ENCODE peak calls at places on chromosomes 7 and 10, in four cellular contexts. L, O, X and Q are unnamed samples.

GRCh38 chr7:127885843-127886242 is 145.4 kb downstream of the LRRC4 start:
- DNase-seq in X (no peak), L (no peak), O (peak), Q (peak)

GRCh38 chr7:131581241-131582157 is 25.1 kb upstream of the PODXL start:
- DNase-seq in O (peak), L (peak), X (no peak), Q (no peak)

GRCh38 chr10:60942604-60943269 is 1.2 kb downstream of the RHOBTB1 start:
- DNase-seq in L (peak), X (no peak), O (peak), Q (no peak)

GRCh38 chr7:141534757-141535737 is 16.2 kb upstream of the AGK start:
- DNase-seq in L (no peak), X (no peak), O (no peak), Q (no peak)

GRCh38 chr7:43735802-43736603 is 6.7 kb upstream of the COA1 start:
- DNase-seq in L (no peak), X (no peak), O (no peak), Q (no peak)

GRCh38 chr10:2895616-2896196 is 171.6 kb upstream of the PFKP start:
- DNase-seq in X (peak), O (peak), L (no peak), Q (no peak)

GRCh38 chr7:1664711-1665591 is 5.1 kb upstream of the ELFN1 start:
- DNase-seq in X (peak), L (peak), O (no peak), Q (peak)

GRCh38 chr10:97762816-97763215 is 9.0 kb downstream of the SFRP5 start:
- DNase-seq in L (no peak), O (no peak), X (peak), Q (no peak)

GRCh38 chr10:14253079-14253478 is 77.6 kb downstream of the FRMD4A start:
- DNase-seq in O (no peak), L (no peak), X (no peak), Q (no peak)

GRCh38 chr7:151934584-151934983 is 21.7 kb upstream of the GALNTL5 start:
- DNase-seq in L (no peak), X (no peak), O (no peak), Q (no peak)

GRCh38 chr7:159032753-159033472 is 111.8 kb downstream of the VIPR2 start:
- DNase-seq in L (no peak), O (peak), X (no peak), Q (no peak)
- H3K27ac ChIP-seq in L (no peak), O (no peak), X (no peak), Q (no peak)

GRCh38 chr10:15265076-15265475 is 96.6 kb upstream of the NMT2 start:
- DNase-seq in O (no peak), L (no peak), X (no peak), Q (peak)

GRCh38 chr10:15263657-15264323 is 95.3 kb upstream of the NMT2 start:
- DNase-seq in X (no peak), O (no peak), L (no peak), Q (no peak)

GRCh38 chr10:15259136-15259535 is 90.6 kb upstream of the NMT2 start:
- DNase-seq in X (no peak), O (no peak), L (no peak), Q (no peak)

GRCh38 chr10:15265558-15265957 is 97.1 kb upstream of the NMT2 start:
- DNase-seq in O (no peak), L (no peak), X (no peak), Q (no peak)

GRCh38 chr10:15262036-15262713 is 93.7 kb upstream of the NMT2 start:
- DNase-seq in X (no peak), O (peak), L (no peak), Q (peak)
- TF ChIP-seq CTCF in X (peak), O (peak), L (peak), Q (peak)

GRCh38 chr7:43791-44540 is 148.4 kb upstream of the FAM20C start:
- DNase-seq in L (peak), O (peak), X (no peak), Q (no peak)

GRCh38 chr7:46830-47140 is 145.6 kb upstream of the FAM20C start:
- DNase-seq in O (no peak), L (peak), X (no peak), Q (no peak)

GRCh38 chr7:45120-46090 is 147.0 kb upstream of the FAM20C start:
- DNase-seq in O (peak), X (no peak), L (peak), Q (no peak)

GRCh38 chr7:44541-44896 is 147.9 kb upstream of the FAM20C start:
- DNase-seq in L (peak), O (no peak), X (no peak), Q (no peak)

GRCh38 chr7:46123-46829 is 146.1 kb upstream of the FAM20C start:
- DNase-seq in X (no peak), L (peak), O (peak), Q (no peak)
- H3K27ac ChIP-seq in X (no peak), L (no peak), O (no peak), Q (no peak)

GRCh38 chr10:68221196-68221595 is 10.7 kb downstream of the ATOH7 start:
- DNase-seq in L (no peak), O (no peak), X (no peak), Q (no peak)

GRCh38 chr10:68218786-68219185 is 13.1 kb downstream of the ATOH7 start:
- DNase-seq in X (no peak), O (no peak), L (no peak), Q (no peak)

GRCh38 chr10:68224810-68225209 is 7.1 kb downstream of the ATOH7 start:
- DNase-seq in O (no peak), L (no peak), X (no peak), Q (no peak)

DNA sequence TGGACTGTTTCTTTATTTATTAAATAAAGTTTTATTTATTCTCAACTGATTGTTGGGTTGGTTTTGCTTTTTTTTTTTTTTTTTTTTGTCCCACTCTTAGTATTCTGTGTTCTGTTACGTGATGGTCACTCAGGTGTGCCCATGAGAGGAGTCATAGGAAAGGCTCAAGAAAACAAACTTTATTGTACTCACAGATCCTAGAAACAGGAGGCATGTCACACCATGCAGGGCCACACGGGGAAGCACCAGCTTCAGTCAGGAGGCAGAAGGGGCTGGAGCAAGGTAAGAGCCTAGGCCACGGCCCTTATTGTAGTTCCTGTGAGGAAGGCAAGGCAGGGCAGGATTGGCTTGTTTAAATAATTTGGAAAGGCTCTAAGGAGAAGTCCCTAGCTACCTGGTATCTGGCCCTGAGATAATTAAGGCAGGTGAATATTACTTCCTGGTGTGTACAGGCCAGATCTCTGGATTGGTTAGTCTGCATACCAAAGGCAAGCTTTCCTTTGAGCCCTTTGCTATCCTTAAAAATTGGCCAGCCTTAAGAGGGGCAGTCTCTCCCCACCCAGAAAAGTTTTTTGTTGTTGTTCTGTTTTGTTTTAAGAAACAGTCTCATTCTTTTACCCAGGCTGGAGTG is 8.3 kb downstream of the ATOH7 start:
- DNase-seq in L (no peak), O (no peak), X (peak), Q (no peak)
- TF ChIP-seq CTCF in L (no peak), O (no peak), X (peak), Q (no peak)

GRCh38 chr7:134992626-134993179 is 6.4 kb downstream of the AGBL3 start:
- DNase-seq in L (no peak), X (no peak), O (no peak), Q (no peak)

GRCh38 chr7:134993877-134994456 is 7.7 kb downstream of the AGBL3 start:
- DNase-seq in L (peak), X (no peak), O (no peak), Q (no peak)

GRCh38 chr7:134988161-134988560 is 1.9 kb downstream of the AGBL3 start:
- DNase-seq in L (no peak), X (no peak), O (no peak), Q (peak)

GRCh38 chr7:134995239-134996096 is 9.2 kb downstream of the AGBL3 start:
- DNase-seq in X (no peak), O (no peak), L (no peak), Q (no peak)

DNA sequence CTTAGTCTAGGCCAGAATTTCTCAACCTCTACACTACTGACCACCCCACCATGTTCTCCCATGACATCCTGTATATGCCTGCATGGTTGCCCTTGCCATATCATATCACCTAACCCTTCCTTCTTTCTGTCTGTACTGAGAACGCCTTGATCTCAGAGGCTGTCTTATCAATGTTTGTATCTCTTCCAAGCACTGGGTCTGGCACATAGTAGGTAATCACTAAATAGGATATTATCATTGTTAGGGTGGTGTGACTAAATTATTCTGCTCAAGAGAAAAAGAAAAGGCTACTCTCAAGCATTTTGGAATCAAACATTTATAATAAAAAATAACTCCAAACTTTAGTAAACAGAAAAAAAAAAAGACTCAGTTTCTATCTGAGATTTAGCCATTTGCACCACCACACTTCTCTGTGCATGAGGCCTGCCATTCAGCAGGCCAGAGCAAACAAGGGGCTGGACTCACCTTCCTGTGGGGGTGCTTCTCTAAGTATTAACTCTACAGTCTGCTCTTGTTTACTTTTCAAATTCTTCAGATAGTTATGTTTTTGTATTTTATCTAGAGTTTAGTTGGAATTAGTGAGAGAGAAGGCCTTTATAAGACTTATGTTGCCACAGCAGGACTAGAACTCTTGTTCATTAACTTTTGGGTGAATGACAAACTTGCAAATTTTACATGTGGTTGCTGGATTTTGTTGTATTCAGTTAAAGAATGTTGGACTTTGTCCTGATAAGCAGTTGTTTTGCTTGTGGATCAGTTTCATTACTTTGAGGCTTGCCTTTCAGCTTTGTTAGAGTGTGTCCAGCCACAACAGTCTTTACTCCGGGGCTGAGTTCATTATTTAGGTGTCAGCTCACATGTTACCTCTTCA is 5.4 kb downstream of the AGBL3 start:
- DNase-seq in X (no peak), L (no peak), O (no peak), Q (no peak)
- H3K27ac ChIP-seq in X (no peak), L (peak), O (no peak), Q (no peak)

DNA sequence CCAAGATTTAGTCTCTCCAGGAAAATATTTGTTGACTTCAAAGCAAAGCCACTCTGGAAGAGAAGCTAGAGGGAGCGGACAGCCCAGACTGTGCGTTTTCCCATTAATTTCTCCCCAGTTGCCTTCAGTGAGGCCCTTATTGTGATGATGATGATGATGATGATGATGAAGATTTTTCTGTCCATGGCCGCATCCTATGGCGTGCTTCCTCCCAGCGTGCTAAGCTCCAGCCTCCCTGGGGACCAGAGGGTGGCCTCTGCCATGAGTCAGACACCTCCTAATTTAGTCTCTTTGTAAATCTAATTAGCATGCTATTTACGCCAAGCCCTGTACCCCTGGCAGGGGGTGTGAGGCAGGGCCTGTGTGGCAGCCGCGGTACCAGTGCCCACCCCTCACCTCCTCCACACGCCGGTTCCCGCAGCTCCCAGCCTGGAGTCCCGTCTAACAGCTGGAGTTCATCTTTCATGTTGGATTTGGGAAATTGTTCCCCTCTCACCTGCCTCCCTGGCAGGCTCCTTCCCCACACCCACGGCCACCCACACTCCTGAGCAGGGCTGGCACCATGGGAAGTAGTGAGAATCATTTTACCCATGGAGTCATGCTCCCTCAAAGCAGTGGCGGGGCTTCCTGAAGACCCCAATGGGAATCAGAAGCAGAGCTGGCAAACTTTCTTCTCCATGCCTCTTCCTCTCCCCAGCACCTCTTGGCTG is 92.2 kb downstream of the C10orf105 start:
- DNase-seq in X (no peak), L (no peak), O (no peak), Q (peak)
- TF ChIP-seq CTCF in X (no peak), L (no peak), O (no peak), Q (no peak)

DNA sequence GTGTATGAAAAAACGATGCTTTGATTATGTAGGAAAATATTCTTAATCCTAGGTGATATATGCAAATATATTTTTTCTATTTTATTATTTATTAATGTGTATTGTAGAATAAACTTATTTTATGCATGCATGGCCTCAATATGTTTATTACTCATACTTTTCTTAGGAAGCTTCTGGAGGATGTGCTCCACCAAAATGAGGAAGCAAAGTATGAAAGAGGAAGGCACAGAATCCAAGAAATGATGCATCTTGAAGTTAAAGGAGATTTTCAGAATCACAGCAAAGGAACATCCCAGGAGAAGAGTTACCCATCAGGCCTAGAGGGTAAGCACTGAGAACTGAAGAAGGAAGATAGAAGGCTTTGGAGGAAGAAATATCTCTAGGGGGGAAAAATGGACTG is 35.0 kb upstream of the MRPS16 start:
- DNase-seq in O (no peak), X (no peak), L (no peak), Q (no peak)
- H3K27ac ChIP-seq in O (no peak), X (no peak), L (no peak), Q (no peak)

GRCh38 chr10:29068302-29068701 is 220.6 kb upstream of the LYZL1 start:
- DNase-seq in L (no peak), X (peak), O (no peak), Q (no peak)

GRCh38 chr10:29067161-29067560 is 221.7 kb upstream of the LYZL1 start:
- DNase-seq in O (no peak), L (no peak), X (no peak), Q (peak)

GRCh38 chr10:29067628-29068027 is 221.2 kb upstream of the LYZL1 start:
- DNase-seq in L (no peak), X (no peak), O (no peak), Q (no peak)

GRCh38 chr10:29064665-29065064 is 224.2 kb upstream of the LYZL1 start:
- DNase-seq in X (no peak), L (no peak), O (no peak), Q (no peak)

DNA sequence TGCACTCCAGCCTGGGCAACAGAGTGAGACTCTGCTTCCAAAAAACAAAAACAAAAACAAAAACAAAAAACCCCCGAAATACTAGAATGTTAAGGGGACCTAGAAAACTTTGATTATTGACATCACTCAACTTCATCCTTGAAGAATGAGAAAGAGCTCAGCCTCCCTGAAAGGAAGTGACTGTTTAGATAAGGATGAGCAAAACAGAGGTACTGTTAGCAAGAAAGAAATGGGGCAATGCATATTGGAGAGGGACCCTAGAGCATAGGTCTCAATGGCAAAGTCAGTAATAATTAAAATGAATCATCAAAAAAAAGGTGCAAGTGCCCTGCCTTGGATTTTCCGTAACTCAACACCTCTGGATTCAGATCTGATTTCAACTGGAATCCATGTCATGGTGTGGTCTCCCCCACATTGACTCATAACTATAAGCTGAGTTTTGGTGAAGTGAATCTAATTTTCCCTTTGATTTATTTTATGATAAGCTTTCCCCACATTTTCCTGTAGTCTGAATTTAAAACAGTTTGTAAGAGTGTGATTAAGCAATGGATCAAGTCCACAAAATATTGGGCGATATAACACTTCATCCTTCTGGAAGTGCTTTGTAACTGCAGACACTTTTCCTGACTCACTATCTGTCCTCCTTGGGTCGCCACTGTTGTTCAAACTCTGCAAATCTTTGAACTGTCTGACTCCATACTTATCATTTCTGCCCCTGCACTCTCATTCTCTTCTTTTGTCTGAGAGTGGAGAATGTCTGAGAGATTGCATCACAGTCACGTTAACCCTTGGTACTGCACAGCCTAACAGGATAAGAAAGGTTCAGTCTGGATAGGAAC is 224.8 kb upstream of the LYZL1 start:
- DNase-seq in X (no peak), L (no peak), O (no peak), Q (peak)
- TF ChIP-seq CTCF in X (no peak), L (no peak), O (no peak), Q (no peak)

GRCh38 chr7:106625678-106626301 is 35.2 kb downstream of the CCDC71L start:
- DNase-seq in L (no peak), X (no peak), O (no peak), Q (no peak)

GRCh38 chr7:106621393-106622132 is 39.4 kb downstream of the CCDC71L start:
- DNase-seq in O (no peak), L (no peak), X (no peak), Q (no peak)

GRCh38 chr7:106623315-106623660 is 37.7 kb downstream of the CCDC71L start:
- DNase-seq in O (no peak), L (no peak), X (no peak), Q (no peak)

GRCh38 chr7:106622654-106623314 is 38.2 kb downstream of the CCDC71L start:
- DNase-seq in O (no peak), X (no peak), L (no peak), Q (no peak)

GRCh38 chr7:106623846-106624245 is 37.1 kb downstream of the CCDC71L start:
- DNase-seq in O (no peak), X (no peak), L (no peak), Q (no peak)
- H3K27ac ChIP-seq in O (no peak), X (no peak), L (no peak), Q (no peak)

GRCh38 chr10:24947304-24948097 is 4.9 kb downstream of the PRTFDC1 start:
- DNase-seq in O (no peak), L (no peak), X (no peak), Q (peak)

GRCh38 chr10:24949616-24950015 is 2.8 kb downstream of the PRTFDC1 start:
- DNase-seq in O (no peak), X (no peak), L (no peak), Q (no peak)

GRCh38 chr10:24950439-24950838 is 2.0 kb downstream of the PRTFDC1 start:
- DNase-seq in X (peak), O (no peak), L (no peak), Q (no peak)

GRCh38 chr10:24944512-24945255 is 7.7 kb downstream of the PRTFDC1 start:
- DNase-seq in L (no peak), O (no peak), X (no peak), Q (peak)
- TF ChIP-seq CTCF in L (no peak), O (no peak), X (no peak), Q (no peak)